ENCODE peak calls at places on chromosomes 4 and X, in seven cellular contexts. One of them, this sample, is unnamed.

GRCh38 chrX:265502-265901 is 15.7 kb upstream of the PLCXD1 start:
- DNase-seq in cardiac fibroblast: no peak
- DNase-seq in spleen: no peak
- DNase-seq in NCI-H1694 treated with DMSO at 0.1 percent for 48 hours: no peak
- DNase-seq in kidney glomerular epithelial cell: no peak
- DNase-seq in Right ventricle myocardium inferior: no peak
- DNase-seq in activated T-helper 1 cell treated with anti-CD3 and anti-CD28 coated beads, Interleukin-12 subunit alpha, Interleukin-12 subunit beta, Interleukin-2, Interleukin-4 antibody, amounts not matched to agents 30 ng/mL and 10 ng/mL and 1 ng/mL, durations not matched to agents 14 hours and 24 hours and 36 hours: no peak
- DNase-seq in this sample: no peak

GRCh38 chr4:169657470-169658107 is 37.2 kb downstream of the CLCN3 start:
- DNase-seq in spleen: no peak
- DNase-seq in kidney glomerular epithelial cell: no peak
- DNase-seq in activated T-helper 1 cell treated with anti-CD3 and anti-CD28 coated beads, Interleukin-12 subunit alpha, Interleukin-12 subunit beta, Interleukin-2, Interleukin-4 antibody, amounts not matched to agents 30 ng/mL and 10 ng/mL and 1 ng/mL, durations not matched to agents 14 hours and 24 hours and 36 hours: no peak
- DNase-seq in NCI-H1694 treated with DMSO at 0.1 percent for 48 hours: no peak
- DNase-seq in cardiac fibroblast: no peak
- DNase-seq in Right ventricle myocardium inferior: no peak
- DNase-seq in this sample: no peak

GRCh38 chr4:40992472-40993298 is 221.7 kb downstream of the APBB2 start:
- DNase-seq in Right ventricle myocardium inferior: no peak
- DNase-seq in activated T-helper 1 cell treated with anti-CD3 and anti-CD28 coated beads, Interleukin-12 subunit alpha, Interleukin-12 subunit beta, Interleukin-2, Interleukin-4 antibody, amounts not matched to agents 30 ng/mL and 10 ng/mL and 1 ng/mL, durations not matched to agents 14 hours and 24 hours and 36 hours: no peak
- DNase-seq in cardiac fibroblast: peak; percentile 90
- DNase-seq in NCI-H1694 treated with DMSO at 0.1 percent for 48 hours: no peak
- DNase-seq in spleen: no peak
- DNase-seq in kidney glomerular epithelial cell: peak; percentile 28
- DNase-seq in this sample: no peak

GRCh38 chrX:72477787-72478186 is 94.9 kb downstream of the HDAC8 start:
- DNase-seq in cardiac fibroblast: no peak
- DNase-seq in Right ventricle myocardium inferior: no peak
- DNase-seq in spleen: no peak
- DNase-seq in kidney glomerular epithelial cell: no peak
- DNase-seq in activated T-helper 1 cell treated with anti-CD3 and anti-CD28 coated beads, Interleukin-12 subunit alpha, Interleukin-12 subunit beta, Interleukin-2, Interleukin-4 antibody, amounts not matched to agents 30 ng/mL and 10 ng/mL and 1 ng/mL, durations not matched to agents 14 hours and 24 hours and 36 hours: no peak
- DNase-seq in NCI-H1694 treated with DMSO at 0.1 percent for 48 hours: no peak
- DNase-seq in this sample: no peak

GRCh38 chr4:140617494-140618060 is 48.8 kb upstream of the UCP1 start:
- DNase-seq in kidney glomerular epithelial cell: no peak
- DNase-seq in NCI-H1694 treated with DMSO at 0.1 percent for 48 hours: no peak
- DNase-seq in cardiac fibroblast: no peak
- DNase-seq in spleen: no peak
- DNase-seq in Right ventricle myocardium inferior: no peak
- DNase-seq in activated T-helper 1 cell treated with anti-CD3 and anti-CD28 coated beads, Interleukin-12 subunit alpha, Interleukin-12 subunit beta, Interleukin-2, Interleukin-4 antibody, amounts not matched to agents 30 ng/mL and 10 ng/mL and 1 ng/mL, durations not matched to agents 14 hours and 24 hours and 36 hours: no peak
- DNase-seq in this sample: no peak

GRCh38 chrX:102345916-102346315 is 93.9 kb downstream of the NXF2B start:
- DNase-seq in activated T-helper 1 cell treated with anti-CD3 and anti-CD28 coated beads, Interleukin-12 subunit alpha, Interleukin-12 subunit beta, Interleukin-2, Interleukin-4 antibody, amounts not matched to agents 30 ng/mL and 10 ng/mL and 1 ng/mL, durations not matched to agents 14 hours and 24 hours and 36 hours: peak; percentile 11
- DNase-seq in Right ventricle myocardium inferior: peak; percentile 35
- DNase-seq in spleen: peak; percentile 71
- DNase-seq in cardiac fibroblast: peak; percentile 48
- DNase-seq in NCI-H1694 treated with DMSO at 0.1 percent for 48 hours: no peak
- DNase-seq in kidney glomerular epithelial cell: no peak
- DNase-seq in this sample: no peak

GRCh38 chr4:146222313-146222712 is 8.0 kb downstream of the REELD1 start:
- DNase-seq in cardiac fibroblast: peak; percentile 76
- DNase-seq in kidney glomerular epithelial cell: no peak
- DNase-seq in spleen: no peak
- DNase-seq in activated T-helper 1 cell treated with anti-CD3 and anti-CD28 coated beads, Interleukin-12 subunit alpha, Interleukin-12 subunit beta, Interleukin-2, Interleukin-4 antibody, amounts not matched to agents 30 ng/mL and 10 ng/mL and 1 ng/mL, durations not matched to agents 14 hours and 24 hours and 36 hours: no peak
- DNase-seq in Right ventricle myocardium inferior: no peak
- DNase-seq in NCI-H1694 treated with DMSO at 0.1 percent for 48 hours: no peak
- DNase-seq in this sample: no peak

GRCh38 chr4:14879643-14880042 is 122.6 kb upstream of the CPEB2 start:
- DNase-seq in Right ventricle myocardium inferior: no peak
- DNase-seq in activated T-helper 1 cell treated with anti-CD3 and anti-CD28 coated beads, Interleukin-12 subunit alpha, Interleukin-12 subunit beta, Interleukin-2, Interleukin-4 antibody, amounts not matched to agents 30 ng/mL and 10 ng/mL and 1 ng/mL, durations not matched to agents 14 hours and 24 hours and 36 hours: no peak
- DNase-seq in cardiac fibroblast: no peak
- DNase-seq in NCI-H1694 treated with DMSO at 0.1 percent for 48 hours: no peak
- DNase-seq in kidney glomerular epithelial cell: no peak
- DNase-seq in spleen: no peak
- DNase-seq in this sample: no peak

GRCh38 chrX:113868169-113868568 is 715.7 kb upstream of the HTR2C start:
- DNase-seq in cardiac fibroblast: no peak
- DNase-seq in activated T-helper 1 cell treated with anti-CD3 and anti-CD28 coated beads, Interleukin-12 subunit alpha, Interleukin-12 subunit beta, Interleukin-2, Interleukin-4 antibody, amounts not matched to agents 30 ng/mL and 10 ng/mL and 1 ng/mL, durations not matched to agents 14 hours and 24 hours and 36 hours: no peak
- DNase-seq in Right ventricle myocardium inferior: no peak
- DNase-seq in spleen: no peak
- DNase-seq in NCI-H1694 treated with DMSO at 0.1 percent for 48 hours: no peak
- DNase-seq in kidney glomerular epithelial cell: no peak
- DNase-seq in this sample: no peak

GRCh38 chrX:104310084-104310483 is 55.4 kb upstream of the ESX1 start:
- DNase-seq in NCI-H1694 treated with DMSO at 0.1 percent for 48 hours: peak; percentile 0
- DNase-seq in cardiac fibroblast: peak; percentile 56
- DNase-seq in kidney glomerular epithelial cell: peak; percentile 27
- DNase-seq in activated T-helper 1 cell treated with anti-CD3 and anti-CD28 coated beads, Interleukin-12 subunit alpha, Interleukin-12 subunit beta, Interleukin-2, Interleukin-4 antibody, amounts not matched to agents 30 ng/mL and 10 ng/mL and 1 ng/mL, durations not matched to agents 14 hours and 24 hours and 36 hours: no peak
- DNase-seq in spleen: no peak
- DNase-seq in Right ventricle myocardium inferior: no peak
- DNase-seq in this sample: no peak

GRCh38 chr4:2817701-2818350 is 24.9 kb downstream of the SH3BP2 start:
- DNase-seq in spleen: peak; percentile 85
- DNase-seq in kidney glomerular epithelial cell: no peak
- DNase-seq in activated T-helper 1 cell treated with anti-CD3 and anti-CD28 coated beads, Interleukin-12 subunit alpha, Interleukin-12 subunit beta, Interleukin-2, Interleukin-4 antibody, amounts not matched to agents 30 ng/mL and 10 ng/mL and 1 ng/mL, durations not matched to agents 14 hours and 24 hours and 36 hours: no peak
- DNase-seq in NCI-H1694 treated with DMSO at 0.1 percent for 48 hours: no peak
- DNase-seq in cardiac fibroblast: no peak
- DNase-seq in Right ventricle myocardium inferior: peak; percentile 63
- DNase-seq in this sample: no peak

GRCh38 chr4:6885953-6886557 is 23.6 kb upstream of the TBC1D14 start:
- DNase-seq in activated T-helper 1 cell treated with anti-CD3 and anti-CD28 coated beads, Interleukin-12 subunit alpha, Interleukin-12 subunit beta, Interleukin-2, Interleukin-4 antibody, amounts not matched to agents 30 ng/mL and 10 ng/mL and 1 ng/mL, durations not matched to agents 14 hours and 24 hours and 36 hours: no peak
- DNase-seq in spleen: peak; percentile 89
- DNase-seq in kidney glomerular epithelial cell: peak; percentile 69
- DNase-seq in Right ventricle myocardium inferior: peak; percentile 88
- DNase-seq in cardiac fibroblast: peak; percentile 65
- DNase-seq in NCI-H1694 treated with DMSO at 0.1 percent for 48 hours: peak; percentile 79
- DNase-seq in this sample: no peak

GRCh38 chr4:150280081-150280950 is 202.1 kb downstream of the DCLK2 start:
- DNase-seq in Right ventricle myocardium inferior: no peak
- DNase-seq in spleen: no peak
- DNase-seq in kidney glomerular epithelial cell: peak; percentile 98
- DNase-seq in NCI-H1694 treated with DMSO at 0.1 percent for 48 hours: no peak
- DNase-seq in activated T-helper 1 cell treated with anti-CD3 and anti-CD28 coated beads, Interleukin-12 subunit alpha, Interleukin-12 subunit beta, Interleukin-2, Interleukin-4 antibody, amounts not matched to agents 30 ng/mL and 10 ng/mL and 1 ng/mL, durations not matched to agents 14 hours and 24 hours and 36 hours: no peak
- DNase-seq in cardiac fibroblast: peak; percentile 83
- DNase-seq in this sample: no peak

GRCh38 chrX:154021131-154021611 is 1.5 kb upstream of the IRAK1 start:
- DNase-seq in activated T-helper 1 cell treated with anti-CD3 and anti-CD28 coated beads, Interleukin-12 subunit alpha, Interleukin-12 subunit beta, Interleukin-2, Interleukin-4 antibody, amounts not matched to agents 30 ng/mL and 10 ng/mL and 1 ng/mL, durations not matched to agents 14 hours and 24 hours and 36 hours: no peak
- DNase-seq in kidney glomerular epithelial cell: no peak
- DNase-seq in spleen: peak; percentile 74
- DNase-seq in NCI-H1694 treated with DMSO at 0.1 percent for 48 hours: no peak
- DNase-seq in Right ventricle myocardium inferior: no peak
- DNase-seq in cardiac fibroblast: peak; percentile 56
- DNase-seq in this sample: no peak

GRCh38 chr4:173181769-173182374 is 13.3 kb downstream of the GALNT7 start:
- DNase-seq in cardiac fibroblast: peak; percentile 81
- DNase-seq in NCI-H1694 treated with DMSO at 0.1 percent for 48 hours: no peak
- DNase-seq in spleen: no peak
- DNase-seq in activated T-helper 1 cell treated with anti-CD3 and anti-CD28 coated beads, Interleukin-12 subunit alpha, Interleukin-12 subunit beta, Interleukin-2, Interleukin-4 antibody, amounts not matched to agents 30 ng/mL and 10 ng/mL and 1 ng/mL, durations not matched to agents 14 hours and 24 hours and 36 hours: no peak
- DNase-seq in kidney glomerular epithelial cell: peak; percentile 73
- DNase-seq in Right ventricle myocardium inferior: no peak
- DNase-seq in this sample: no peak

GRCh38 chr4:73726000-73726399 is 14.4 kb upstream of the CXCL8 start:
- DNase-seq in NCI-H1694 treated with DMSO at 0.1 percent for 48 hours: no peak
- DNase-seq in Right ventricle myocardium inferior: no peak
- DNase-seq in kidney glomerular epithelial cell: peak; percentile 97
- DNase-seq in spleen: no peak
- DNase-seq in activated T-helper 1 cell treated with anti-CD3 and anti-CD28 coated beads, Interleukin-12 subunit alpha, Interleukin-12 subunit beta, Interleukin-2, Interleukin-4 antibody, amounts not matched to agents 30 ng/mL and 10 ng/mL and 1 ng/mL, durations not matched to agents 14 hours and 24 hours and 36 hours: no peak
- DNase-seq in cardiac fibroblast: peak; percentile 98
- DNase-seq in this sample: no peak

GRCh38 chr4:114921790-114922581 is 191.4 kb downstream of the NDST4 start:
- DNase-seq in NCI-H1694 treated with DMSO at 0.1 percent for 48 hours: no peak
- DNase-seq in kidney glomerular epithelial cell: no peak
- DNase-seq in spleen: peak; percentile 51
- DNase-seq in Right ventricle myocardium inferior: peak; percentile 33
- DNase-seq in activated T-helper 1 cell treated with anti-CD3 and anti-CD28 coated beads, Interleukin-12 subunit alpha, Interleukin-12 subunit beta, Interleukin-2, Interleukin-4 antibody, amounts not matched to agents 30 ng/mL and 10 ng/mL and 1 ng/mL, durations not matched to agents 14 hours and 24 hours and 36 hours: no peak
- DNase-seq in cardiac fibroblast: no peak
- DNase-seq in this sample: no peak

GRCh38 chrX:1002611-1003010 is 209.8 kb downstream of the CRLF2 start:
- DNase-seq in Right ventricle myocardium inferior: no peak
- DNase-seq in activated T-helper 1 cell treated with anti-CD3 and anti-CD28 coated beads, Interleukin-12 subunit alpha, Interleukin-12 subunit beta, Interleukin-2, Interleukin-4 antibody, amounts not matched to agents 30 ng/mL and 10 ng/mL and 1 ng/mL, durations not matched to agents 14 hours and 24 hours and 36 hours: no peak
- DNase-seq in cardiac fibroblast: no peak
- DNase-seq in NCI-H1694 treated with DMSO at 0.1 percent for 48 hours: no peak
- DNase-seq in spleen: peak; percentile 39
- DNase-seq in kidney glomerular epithelial cell: no peak
- DNase-seq in this sample: no peak

This sample was measured in NCI-H446 treated with DMSO at 0.1 percent for 48 hours.